ENCODE peak calls at places on chromosomes 2 and 18, in five cellular contexts. One of them, this sample, is unnamed.

GRCh38 chr2:112542974-112543760 is 902 bp downstream of the POLR1B start:
- DNase-seq in T1000: no peak
- DNase-seq in transverse colon: no peak
- DNase-seq in endothelial cell of umbilical vein: peak
- DNase-seq in activated CD8-positive, alpha-beta memory T cell treated with anti-CD3 and anti-CD28 coated beads for 48 hours: no peak
- DNase-seq in this sample: peak

GRCh38 chr2:29420999-29421856 is 306.0 kb downstream of the CLIP4 start:
- DNase-seq in activated CD8-positive, alpha-beta memory T cell treated with anti-CD3 and anti-CD28 coated beads for 48 hours: no peak
- DNase-seq in transverse colon: no peak
- DNase-seq in T1000: no peak
- DNase-seq in endothelial cell of umbilical vein: no peak
- DNase-seq in this sample: peak

GRCh38 chr18:42976869-42977268 is 138.6 kb downstream of the RIT2 start:
- DNase-seq in endothelial cell of umbilical vein: no peak
- DNase-seq in activated CD8-positive, alpha-beta memory T cell treated with anti-CD3 and anti-CD28 coated beads for 48 hours: no peak
- DNase-seq in T1000: no peak
- DNase-seq in transverse colon: no peak
- DNase-seq in this sample: peak

GRCh38 chr18:48228841-48229240 is 180.3 kb downstream of the ZBTB7C start:
- DNase-seq in transverse colon: no peak
- DNase-seq in activated CD8-positive, alpha-beta memory T cell treated with anti-CD3 and anti-CD28 coated beads for 48 hours: no peak
- DNase-seq in T1000: no peak
- DNase-seq in endothelial cell of umbilical vein: no peak
- DNase-seq in this sample: no peak

GRCh38 chr18:63831080-63831788 is 56.0 kb downstream of the SERPINB7 start:
- DNase-seq in T1000: no peak
- DNase-seq in transverse colon: no peak
- DNase-seq in endothelial cell of umbilical vein: no peak
- DNase-seq in activated CD8-positive, alpha-beta memory T cell treated with anti-CD3 and anti-CD28 coated beads for 48 hours: no peak
- DNase-seq in this sample: peak

GRCh38 chr18:62585274-62586147 is 62.7 kb downstream of the ZCCHC2 start:
- DNase-seq in T1000: no peak
- DNase-seq in activated CD8-positive, alpha-beta memory T cell treated with anti-CD3 and anti-CD28 coated beads for 48 hours: no peak
- DNase-seq in transverse colon: no peak
- DNase-seq in endothelial cell of umbilical vein: no peak
- DNase-seq in this sample: no peak

GRCh38 chr18:35570182-35570581 is 11.4 kb upstream of the GALNT1 start:
- DNase-seq in transverse colon: no peak
- DNase-seq in endothelial cell of umbilical vein: no peak
- DNase-seq in T1000: no peak
- DNase-seq in activated CD8-positive, alpha-beta memory T cell treated with anti-CD3 and anti-CD28 coated beads for 48 hours: no peak
- DNase-seq in this sample: no peak

GRCh38 chr2:197975956-197976519 is 171.6 kb downstream of the PLCL1 start:
- DNase-seq in endothelial cell of umbilical vein: peak
- DNase-seq in T1000: no peak
- DNase-seq in activated CD8-positive, alpha-beta memory T cell treated with anti-CD3 and anti-CD28 coated beads for 48 hours: no peak
- DNase-seq in transverse colon: no peak
- DNase-seq in this sample: no peak

GRCh38 chr2:84849271-84849952 is 31.5 kb downstream of the TRABD2A start:
- DNase-seq in transverse colon: no peak
- DNase-seq in endothelial cell of umbilical vein: no peak
- DNase-seq in activated CD8-positive, alpha-beta memory T cell treated with anti-CD3 and anti-CD28 coated beads for 48 hours: no peak
- DNase-seq in T1000: peak
- DNase-seq in this sample: no peak

GRCh38 chr2:101297383-101297782 is 11.1 kb downstream of the RNF149 start:
- DNase-seq in endothelial cell of umbilical vein: no peak
- DNase-seq in transverse colon: no peak
- DNase-seq in activated CD8-positive, alpha-beta memory T cell treated with anti-CD3 and anti-CD28 coated beads for 48 hours: no peak
- DNase-seq in T1000: no peak
- DNase-seq in this sample: no peak

GRCh38 chr2:71940695-71941094 is 207.0 kb downstream of the CYP26B1 start:
- DNase-seq in endothelial cell of umbilical vein: no peak
- DNase-seq in activated CD8-positive, alpha-beta memory T cell treated with anti-CD3 and anti-CD28 coated beads for 48 hours: no peak
- DNase-seq in transverse colon: peak
- DNase-seq in T1000: no peak
- DNase-seq in this sample: no peak

GRCh38 chr2:240257940-240258580 is 117.6 kb upstream of the OTOS start:
- DNase-seq in T1000: no peak
- DNase-seq in transverse colon: no peak
- DNase-seq in activated CD8-positive, alpha-beta memory T cell treated with anti-CD3 and anti-CD28 coated beads for 48 hours: no peak
- DNase-seq in endothelial cell of umbilical vein: no peak
- DNase-seq in this sample: no peak

GRCh38 chr2:174729797-174730529 is 34.3 kb downstream of the CHRNA1 start:
- DNase-seq in endothelial cell of umbilical vein: peak
- DNase-seq in activated CD8-positive, alpha-beta memory T cell treated with anti-CD3 and anti-CD28 coated beads for 48 hours: no peak
- DNase-seq in transverse colon: no peak
- DNase-seq in T1000: no peak
- DNase-seq in this sample: no peak

GRCh38 chr2:104976603-104977120 is 61.2 kb upstream of the MRPS9 start:
- DNase-seq in T1000: no peak
- DNase-seq in activated CD8-positive, alpha-beta memory T cell treated with anti-CD3 and anti-CD28 coated beads for 48 hours: peak
- DNase-seq in endothelial cell of umbilical vein: no peak
- DNase-seq in transverse colon: peak
- DNase-seq in this sample: peak

GRCh38 chr2:145792745-145793144 is 1272.8 kb upstream of the ZEB2 start:
- DNase-seq in activated CD8-positive, alpha-beta memory T cell treated with anti-CD3 and anti-CD28 coated beads for 48 hours: no peak
- DNase-seq in endothelial cell of umbilical vein: no peak
- DNase-seq in T1000: no peak
- DNase-seq in transverse colon: no peak
- DNase-seq in this sample: no peak

GRCh38 chr2:176189666-176190641 is 1.5 kb downstream of the HOXD1 start:
- DNase-seq in T1000: no peak
- DNase-seq in endothelial cell of umbilical vein: peak
- DNase-seq in transverse colon: no peak
- DNase-seq in activated CD8-positive, alpha-beta memory T cell treated with anti-CD3 and anti-CD28 coated beads for 48 hours: no peak
- DNase-seq in this sample: no peak

GRCh38 chr2:62760026-62760425 is 54.5 kb downstream of the EHBP1 start:
- DNase-seq in transverse colon: no peak
- DNase-seq in T1000: no peak
- DNase-seq in endothelial cell of umbilical vein: no peak
- DNase-seq in activated CD8-positive, alpha-beta memory T cell treated with anti-CD3 and anti-CD28 coated beads for 48 hours: no peak
- DNase-seq in this sample: no peak

GRCh38 chr18:31511098-31511497 is 13.1 kb downstream of the DSG2 start:
- DNase-seq in T1000: no peak
- DNase-seq in endothelial cell of umbilical vein: no peak
- DNase-seq in transverse colon: no peak
- DNase-seq in activated CD8-positive, alpha-beta memory T cell treated with anti-CD3 and anti-CD28 coated beads for 48 hours: no peak
- DNase-seq in this sample: no peak

GRCh38 chr18:79321625-79322024 is 74.1 kb upstream of the NFATC1 start:
- DNase-seq in activated CD8-positive, alpha-beta memory T cell treated with anti-CD3 and anti-CD28 coated beads for 48 hours: no peak
- DNase-seq in endothelial cell of umbilical vein: no peak
- DNase-seq in T1000: no peak
- DNase-seq in transverse colon: no peak
- DNase-seq in this sample: no peak

GRCh38 chr2:126802316-126802715 is 96.4 kb upstream of the TEX51 start:
- DNase-seq in transverse colon: no peak
- DNase-seq in endothelial cell of umbilical vein: no peak
- DNase-seq in T1000: no peak
- DNase-seq in activated CD8-positive, alpha-beta memory T cell treated with anti-CD3 and anti-CD28 coated beads for 48 hours: no peak
- DNase-seq in this sample: no peak

GRCh38 chr2:1886405-1886992 is 142.2 kb upstream of the PXDN start:
- DNase-seq in activated CD8-positive, alpha-beta memory T cell treated with anti-CD3 and anti-CD28 coated beads for 48 hours: peak
- DNase-seq in transverse colon: peak
- DNase-seq in endothelial cell of umbilical vein: peak
- DNase-seq in T1000: no peak
- DNase-seq in this sample: peak

GRCh38 chr2:42176992-42177738 is 8.0 kb downstream of the EML4 start:
- DNase-seq in endothelial cell of umbilical vein: no peak
- DNase-seq in T1000: no peak
- DNase-seq in activated CD8-positive, alpha-beta memory T cell treated with anti-CD3 and anti-CD28 coated beads for 48 hours: no peak
- DNase-seq in transverse colon: no peak
- DNase-seq in this sample: no peak

GRCh38 chr2:64391459-64391858 is 62.5 kb upstream of the LGALSL start:
- DNase-seq in transverse colon: no peak
- DNase-seq in T1000: no peak
- DNase-seq in endothelial cell of umbilical vein: no peak
- DNase-seq in activated CD8-positive, alpha-beta memory T cell treated with anti-CD3 and anti-CD28 coated beads for 48 hours: no peak
- DNase-seq in this sample: no peak

GRCh38 chr2:5894355-5894754 is 202.2 kb downstream of the SOX11 start:
- DNase-seq in activated CD8-positive, alpha-beta memory T cell treated with anti-CD3 and anti-CD28 coated beads for 48 hours: no peak
- DNase-seq in endothelial cell of umbilical vein: no peak
- DNase-seq in T1000: no peak
- DNase-seq in transverse colon: no peak
- DNase-seq in this sample: no peak

GRCh38 chr2:127097471-127097765 is 9.5 kb downstream of the BIN1 start:
- DNase-seq in transverse colon: no peak
- DNase-seq in T1000: no peak
- DNase-seq in activated CD8-positive, alpha-beta memory T cell treated with anti-CD3 and anti-CD28 coated beads for 48 hours: no peak
- DNase-seq in endothelial cell of umbilical vein: no peak
- DNase-seq in this sample: no peak

GRCh38 chr18:44682181-44682870 is 1.6 kb downstream of the SETBP1 start:
- DNase-seq in transverse colon: peak
- DNase-seq in endothelial cell of umbilical vein: no peak
- DNase-seq in T1000: no peak
- DNase-seq in activated CD8-positive, alpha-beta memory T cell treated with anti-CD3 and anti-CD28 coated beads for 48 hours: no peak
- DNase-seq in this sample: peak

GRCh38 chr2:40363631-40364030 is 88.3 kb downstream of the SLC8A1 start:
- DNase-seq in transverse colon: no peak
- DNase-seq in endothelial cell of umbilical vein: peak
- DNase-seq in T1000: no peak
- DNase-seq in activated CD8-positive, alpha-beta memory T cell treated with anti-CD3 and anti-CD28 coated beads for 48 hours: no peak
- DNase-seq in this sample: no peak